ENCODE peak calls at places on chromosome 21, in six cellular contexts. One of them, this sample, is unnamed.
A peak's percentile ranks its signal among the peaks of the same experiment; 100 is the strongest.

GRCh38 chr21:21096956-21097355 is 98.7 kb downstream of the NCAM2 start:
- DNase-seq in uterus: no peak
- DNase-seq in MM.1S: no peak
- DNase-seq in tibial nerve: no peak
- DNase-seq in NT2/D1: no peak
- DNase-seq in lower lobe of right lung: no peak
- DNase-seq in this sample: no peak

GRCh38 chr21:35416866-35417453 is 367.9 kb upstream of the RUNX1 start:
- DNase-seq in uterus: no peak
- DNase-seq in MM.1S: no peak
- DNase-seq in tibial nerve: no peak
- DNase-seq in NT2/D1: no peak
- DNase-seq in lower lobe of right lung: no peak
- DNase-seq in this sample: no peak

GRCh38 chr21:37367758-37368535 is 1.4 kb downstream of the DYRK1A start:
- DNase-seq in uterus: peak; percentile 35
- DNase-seq in MM.1S: peak; percentile 93
- DNase-seq in tibial nerve: peak; percentile 25
- DNase-seq in NT2/D1: no peak
- DNase-seq in lower lobe of right lung: peak; percentile 67
- DNase-seq in this sample: peak; percentile 79

GRCh38 chr21:44700101-44701022 is 3.4 kb downstream of the KRTAP10-12 start:
- DNase-seq in uterus: no peak
- DNase-seq in MM.1S: no peak
- DNase-seq in tibial nerve: no peak
- DNase-seq in NT2/D1: no peak
- DNase-seq in lower lobe of right lung: no peak
- DNase-seq in this sample: no peak

GRCh38 chr21:45093064-45093532 is 18.7 kb downstream of the ADARB1 start:
- DNase-seq in uterus: no peak
- DNase-seq in MM.1S: no peak
- DNase-seq in tibial nerve: no peak
- DNase-seq in NT2/D1: no peak
- DNase-seq in lower lobe of right lung: no peak
- DNase-seq in this sample: peak; percentile 62

GRCh38 chr21:15301014-15301413 is 236.2 kb upstream of the NRIP1 start:
- DNase-seq in uterus: no peak
- DNase-seq in MM.1S: peak; percentile 7
- DNase-seq in tibial nerve: no peak
- DNase-seq in NT2/D1: no peak
- DNase-seq in lower lobe of right lung: no peak
- DNase-seq in this sample: no peak

GRCh38 chr21:14120091-14120734 is 90.5 kb downstream of the LIPI start:
- DNase-seq in uterus: no peak
- DNase-seq in MM.1S: peak; percentile 58
- DNase-seq in tibial nerve: peak; percentile 13
- DNase-seq in NT2/D1: peak; percentile 72
- DNase-seq in lower lobe of right lung: no peak
- DNase-seq in this sample: peak; percentile 29

GRCh38 chr21:43367859-43368258 is 59.1 kb downstream of the SIK1 start:
- DNase-seq in uterus: no peak
- DNase-seq in MM.1S: no peak
- DNase-seq in tibial nerve: no peak
- DNase-seq in NT2/D1: no peak
- DNase-seq in lower lobe of right lung: no peak
- DNase-seq in this sample: no peak

GRCh38 chr21:33848252-33848953 is 67.2 kb downstream of the ATP5PO start:
- DNase-seq in uterus: no peak
- DNase-seq in MM.1S: no peak
- DNase-seq in tibial nerve: no peak
- DNase-seq in NT2/D1: no peak
- DNase-seq in lower lobe of right lung: no peak
- DNase-seq in this sample: no peak

GRCh38 chr21:44949161-44950015 is 9.6 kb downstream of the SLX9 start:
- DNase-seq in uterus: peak; percentile 90
- DNase-seq in MM.1S: peak; percentile 80
- DNase-seq in tibial nerve: peak; percentile 96
- DNase-seq in NT2/D1: peak; percentile 84
- DNase-seq in lower lobe of right lung: peak; percentile 90
- DNase-seq in this sample: peak; percentile 72

GRCh38 chr21:26982767-26983166 is 15.9 kb upstream of the ADAMTS5 start:
- DNase-seq in uterus: peak; percentile 41
- DNase-seq in MM.1S: no peak
- DNase-seq in tibial nerve: no peak
- DNase-seq in NT2/D1: no peak
- DNase-seq in lower lobe of right lung: no peak
- DNase-seq in this sample: no peak

GRCh38 chr21:37749132-37749531 is 167.1 kb downstream of the KCNJ6 start:
- DNase-seq in uterus: no peak
- DNase-seq in MM.1S: no peak
- DNase-seq in tibial nerve: no peak
- DNase-seq in NT2/D1: no peak
- DNase-seq in lower lobe of right lung: no peak
- DNase-seq in this sample: no peak

GRCh38 chr21:42939581-42940413 is 14.4 kb upstream of the ERVH48-1 start:
- DNase-seq in uterus: peak; percentile 95
- DNase-seq in MM.1S: no peak
- DNase-seq in tibial nerve: peak; percentile 86
- DNase-seq in NT2/D1: no peak
- DNase-seq in lower lobe of right lung: no peak
- DNase-seq in this sample: no peak

GRCh38 chr21:15141236-15141970 is 76.6 kb upstream of the NRIP1 start:
- DNase-seq in uterus: no peak
- DNase-seq in MM.1S: no peak
- DNase-seq in tibial nerve: no peak
- DNase-seq in NT2/D1: no peak
- DNase-seq in lower lobe of right lung: peak; percentile 62
- DNase-seq in this sample: peak; percentile 85

GRCh38 chr21:36654341-36654740 is 44.6 kb upstream of the SIM2 start:
- DNase-seq in uterus: no peak
- DNase-seq in MM.1S: no peak
- DNase-seq in tibial nerve: no peak
- DNase-seq in NT2/D1: no peak
- DNase-seq in lower lobe of right lung: no peak
- DNase-seq in this sample: no peak

GRCh38 chr21:25788677-25789076 is 53.9 kb downstream of the GABPA start:
- DNase-seq in uterus: no peak
- DNase-seq in MM.1S: no peak
- DNase-seq in tibial nerve: no peak
- DNase-seq in NT2/D1: no peak
- DNase-seq in lower lobe of right lung: no peak
- DNase-seq in this sample: no peak

GRCh38 chr21:14890141-14890540 is 174.7 kb downstream of the NRIP1 start:
- DNase-seq in uterus: no peak
- DNase-seq in MM.1S: no peak
- DNase-seq in tibial nerve: no peak
- DNase-seq in NT2/D1: no peak
- DNase-seq in lower lobe of right lung: no peak
- DNase-seq in this sample: no peak

GRCh38 chr21:32771134-32771523 is 426 bp downstream of the PAXBP1 start:
- DNase-seq in uterus: peak; percentile 43
- DNase-seq in MM.1S: peak; percentile 60
- DNase-seq in tibial nerve: peak; percentile 18
- DNase-seq in NT2/D1: peak; percentile 39
- DNase-seq in lower lobe of right lung: peak; percentile 84
- DNase-seq in this sample: peak; percentile 73

GRCh38 chr21:19999369-20000272 is 998.6 kb upstream of the NCAM2 start:
- DNase-seq in uterus: no peak
- DNase-seq in MM.1S: no peak
- DNase-seq in tibial nerve: no peak
- DNase-seq in NT2/D1: no peak
- DNase-seq in lower lobe of right lung: no peak
- DNase-seq in this sample: no peak

GRCh38 chr21:43734830-43735229 is 15.9 kb downstream of the PDXK start:
- DNase-seq in uterus: no peak
- DNase-seq in MM.1S: no peak
- DNase-seq in tibial nerve: peak; percentile 83
- DNase-seq in NT2/D1: no peak
- DNase-seq in lower lobe of right lung: peak; percentile 60
- DNase-seq in this sample: no peak

GRCh38 chr21:34673006-34673405 is 4.2 kb downstream of the CLIC6 start:
- DNase-seq in uterus: no peak
- DNase-seq in MM.1S: no peak
- DNase-seq in tibial nerve: no peak
- DNase-seq in NT2/D1: no peak
- DNase-seq in lower lobe of right lung: no peak
- DNase-seq in this sample: no peak

GRCh38 chr21:35953570-35953969 is 106.8 kb downstream of the SETD4 start:
- DNase-seq in uterus: no peak
- DNase-seq in MM.1S: no peak
- DNase-seq in tibial nerve: no peak
- DNase-seq in NT2/D1: no peak
- DNase-seq in lower lobe of right lung: no peak
- DNase-seq in this sample: no peak

GRCh38 chr21:14759285-14759684 is 213.2 kb upstream of the SAMSN1 start:
- DNase-seq in uterus: no peak
- DNase-seq in MM.1S: no peak
- DNase-seq in tibial nerve: no peak
- DNase-seq in NT2/D1: no peak
- DNase-seq in lower lobe of right lung: no peak
- DNase-seq in this sample: no peak

GRCh38 chr21:44919913-44920693 is 596 bp downstream of the ITGB2 start:
- DNase-seq in uterus: no peak
- DNase-seq in MM.1S: no peak
- DNase-seq in tibial nerve: no peak
- DNase-seq in NT2/D1: no peak
- DNase-seq in lower lobe of right lung: peak; percentile 42
- DNase-seq in this sample: peak; percentile 44

GRCh38 chr21:45543710-45544448 is 1.6 kb upstream of the SLC19A1 start:
- DNase-seq in uterus: no peak
- DNase-seq in MM.1S: no peak
- DNase-seq in tibial nerve: no peak
- DNase-seq in NT2/D1: no peak
- DNase-seq in lower lobe of right lung: peak; percentile 43
- DNase-seq in this sample: peak; percentile 13

GRCh38 chr21:25375675-25376074 is 231.6 kb downstream of the MRPL39 start:
- DNase-seq in uterus: no peak
- DNase-seq in MM.1S: no peak
- DNase-seq in tibial nerve: no peak
- DNase-seq in NT2/D1: no peak
- DNase-seq in lower lobe of right lung: no peak
- DNase-seq in this sample: no peak

GRCh38 chr21:45511007-45511406 is 31.2 kb downstream of the SLC19A1 start:
- DNase-seq in uterus: no peak
- DNase-seq in MM.1S: no peak
- DNase-seq in tibial nerve: no peak
- DNase-seq in NT2/D1: no peak
- DNase-seq in lower lobe of right lung: peak; percentile 34
- DNase-seq in this sample: peak; percentile 8

GRCh38 chr21:27079807-27080206 is 112.9 kb upstream of the ADAMTS5 start:
- DNase-seq in uterus: no peak
- DNase-seq in MM.1S: no peak
- DNase-seq in tibial nerve: no peak
- DNase-seq in NT2/D1: no peak
- DNase-seq in lower lobe of right lung: no peak
- DNase-seq in this sample: no peak

GRCh38 chr21:34580181-34580700 is 34.7 kb downstream of the RCAN1 start:
- DNase-seq in uterus: no peak
- DNase-seq in MM.1S: no peak
- DNase-seq in tibial nerve: no peak
- DNase-seq in NT2/D1: no peak
- DNase-seq in lower lobe of right lung: no peak
- DNase-seq in this sample: peak; percentile 53

GRCh38 chr21:34887729-34888568 is 161.2 kb downstream of the RUNX1 start:
- DNase-seq in uterus: peak; percentile 55
- DNase-seq in MM.1S: peak; percentile 95
- DNase-seq in tibial nerve: peak; percentile 65
- DNase-seq in NT2/D1: no peak
- DNase-seq in lower lobe of right lung: peak; percentile 86
- DNase-seq in this sample: peak; percentile 73

GRCh38 chr21:23531444-23531843 is 2075.8 kb downstream of the MRPL39 start:
- DNase-seq in uterus: no peak
- DNase-seq in MM.1S: no peak
- DNase-seq in tibial nerve: no peak
- DNase-seq in NT2/D1: no peak
- DNase-seq in lower lobe of right lung: no peak
- DNase-seq in this sample: no peak

GRCh38 chr21:14513772-14514171 is 32.3 kb downstream of the SAMSN1 start:
- DNase-seq in uterus: no peak
- DNase-seq in MM.1S: no peak
- DNase-seq in tibial nerve: no peak
- DNase-seq in NT2/D1: no peak
- DNase-seq in lower lobe of right lung: no peak
- DNase-seq in this sample: no peak

GRCh38 chr21:38798081-38798480 is 7.6 kb upstream of the ETS2 start:
- DNase-seq in uterus: no peak
- DNase-seq in MM.1S: no peak
- DNase-seq in tibial nerve: no peak
- DNase-seq in NT2/D1: no peak
- DNase-seq in lower lobe of right lung: no peak
- DNase-seq in this sample: no peak
- H3K4me1 ChIP-seq in uterus: no peaks in the 10 kb centered on the region
- H3K4me1 ChIP-seq in MM.1S: no peaks in the 10 kb centered on the region
- H3K4me1 ChIP-seq in tibial nerve: no peaks in the 10 kb centered on the region
- H3K4me1 ChIP-seq in NT2/D1: peaks cover 20% of the 10 kb centered on the region
- H3K4me1 ChIP-seq in lower lobe of right lung: no peaks in the 10 kb centered on the region
- H3K4me1 ChIP-seq in this sample: peaks cover 8% of the 10 kb centered on the region

DNA sequence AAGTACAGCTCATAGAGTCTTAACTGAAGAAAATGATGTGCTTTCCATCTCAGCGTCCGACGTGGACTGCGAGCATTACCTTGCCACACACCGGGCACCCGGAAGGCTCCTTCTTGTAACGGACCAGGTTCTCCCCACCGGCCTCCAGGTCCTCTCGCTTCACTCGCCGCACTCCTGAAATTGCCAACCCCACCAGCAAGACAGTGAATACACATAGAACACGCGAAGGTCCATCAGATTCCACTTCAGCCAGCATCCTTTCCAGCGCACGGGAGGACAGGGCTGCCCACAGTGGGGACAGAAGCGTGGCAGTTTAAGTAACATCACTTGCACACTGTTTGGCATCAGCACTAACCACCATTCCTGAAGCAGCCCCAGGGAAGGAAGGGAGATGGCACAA is 53.3 kb downstream of the PRDM15 start:
- DNase-seq in uterus: no peak
- DNase-seq in MM.1S: no peak
- DNase-seq in tibial nerve: no peak
- DNase-seq in NT2/D1: no peak
- DNase-seq in lower lobe of right lung: no peak
- DNase-seq in this sample: no peak
- H3K4me1 ChIP-seq in uterus: no peaks in the 10 kb centered on the region
- H3K4me1 ChIP-seq in MM.1S: peaks cover 16% of the 10 kb centered on the region
- H3K4me1 ChIP-seq in tibial nerve: no peaks in the 10 kb centered on the region
- H3K4me1 ChIP-seq in NT2/D1: no peaks in the 10 kb centered on the region
- H3K4me1 ChIP-seq in lower lobe of right lung: no peaks in the 10 kb centered on the region
- H3K4me1 ChIP-seq in this sample: no peaks in the 10 kb centered on the region

GRCh38 chr21:16695074-16695473 is 817.8 kb upstream of the CXADR start:
- DNase-seq in uterus: no peak
- DNase-seq in MM.1S: no peak
- DNase-seq in tibial nerve: no peak
- DNase-seq in NT2/D1: no peak
- DNase-seq in lower lobe of right lung: no peak
- DNase-seq in this sample: no peak
- H3K4me1 ChIP-seq in uterus: no peaks in the 10 kb centered on the region
- H3K4me1 ChIP-seq in MM.1S: no peaks in the 10 kb centered on the region
- H3K4me1 ChIP-seq in tibial nerve: no peaks in the 10 kb centered on the region
- H3K4me1 ChIP-seq in NT2/D1: no peaks in the 10 kb centered on the region
- H3K4me1 ChIP-seq in lower lobe of right lung: no peaks in the 10 kb centered on the region
- H3K4me1 ChIP-seq in this sample: no peaks in the 10 kb centered on the region

GRCh38 chr21:46555225-46555617 is 49.7 kb downstream of the S100B start:
- DNase-seq in uterus: no peak
- DNase-seq in MM.1S: no peak
- DNase-seq in tibial nerve: no peak
- DNase-seq in NT2/D1: no peak
- DNase-seq in lower lobe of right lung: peak; percentile 43
- DNase-seq in this sample: no peak
- H3K4me1 ChIP-seq in uterus: no peaks in the 10 kb centered on the region
- H3K4me1 ChIP-seq in MM.1S: no peaks in the 10 kb centered on the region
- H3K4me1 ChIP-seq in tibial nerve: no peaks in the 10 kb centered on the region
- H3K4me1 ChIP-seq in NT2/D1: peaks cover 8% of the 10 kb centered on the region
- H3K4me1 ChIP-seq in lower lobe of right lung: peaks cover 13% of the 10 kb centered on the region
- H3K4me1 ChIP-seq in this sample: no peaks in the 10 kb centered on the region

This sample was measured in pancreas.